ENCODE peak calls at places on chromosome X, in eight cellular contexts. One of them, this sample, is unnamed.
A peak's percentile ranks its signal among the peaks of the same experiment; 100 is the strongest.

GRCh38 chrX:119753639-119754257 is 4.6 kb upstream of the SOWAHD start:
- DNase-seq in HFFc6: peak; percentile 27
- DNase-seq in Peyer's patch: no peak
- DNase-seq in A549: peak; percentile 59
- DNase-seq in heart right ventricle: no peak
- DNase-seq in AG09309: no peak
- DNase-seq in progenitor cell of endocrine pancreas: no peak
- DNase-seq in WTC11: peak; percentile 12
- DNase-seq in this sample: no peak

GRCh38 chrX:23331701-23332100 is 2.9 kb upstream of the PTCHD1 start:
- DNase-seq in Peyer's patch: no peak
- DNase-seq in A549: no peak
- DNase-seq in WTC11: peak; percentile 11
- DNase-seq in AG09309: no peak
- DNase-seq in heart right ventricle: no peak
- DNase-seq in progenitor cell of endocrine pancreas: no peak
- DNase-seq in HFFc6: no peak
- DNase-seq in this sample: no peak

GRCh38 chrX:18490816-18491215 is 65.4 kb downstream of the CDKL5 start:
- DNase-seq in heart right ventricle: no peak
- DNase-seq in A549: no peak
- DNase-seq in HFFc6: no peak
- DNase-seq in WTC11: no peak
- DNase-seq in AG09309: no peak
- DNase-seq in progenitor cell of endocrine pancreas: no peak
- DNase-seq in Peyer's patch: no peak
- DNase-seq in this sample: no peak

GRCh38 chrX:50088645-50089044 is 112.2 kb downstream of the AKAP4 start:
- DNase-seq in AG09309: no peak
- DNase-seq in Peyer's patch: no peak
- DNase-seq in progenitor cell of endocrine pancreas: no peak
- DNase-seq in WTC11: no peak
- DNase-seq in A549: no peak
- DNase-seq in heart right ventricle: no peak
- DNase-seq in HFFc6: no peak
- DNase-seq in this sample: no peak

GRCh38 chrX:123425904-123426303 is 241.8 kb downstream of the GRIA3 start:
- DNase-seq in progenitor cell of endocrine pancreas: no peak
- DNase-seq in AG09309: no peak
- DNase-seq in HFFc6: no peak
- DNase-seq in Peyer's patch: no peak
- DNase-seq in A549: no peak
- DNase-seq in WTC11: no peak
- DNase-seq in heart right ventricle: no peak
- DNase-seq in this sample: no peak

GRCh38 chrX:49762175-49762704 is 66.5 kb upstream of the PAGE1 start:
- DNase-seq in A549: no peak
- DNase-seq in HFFc6: no peak
- DNase-seq in WTC11: no peak
- DNase-seq in AG09309: no peak
- DNase-seq in Peyer's patch: no peak
- DNase-seq in progenitor cell of endocrine pancreas: no peak
- DNase-seq in heart right ventricle: no peak
- DNase-seq in this sample: no peak

GRCh38 chrX:22486326-22486725 is 213.6 kb downstream of the CBLL2 start:
- DNase-seq in HFFc6: no peak
- DNase-seq in AG09309: no peak
- DNase-seq in WTC11: no peak
- DNase-seq in A549: no peak
- DNase-seq in Peyer's patch: no peak
- DNase-seq in heart right ventricle: no peak
- DNase-seq in progenitor cell of endocrine pancreas: no peak
- DNase-seq in this sample: no peak

GRCh38 chrX:27996132-27996531 is 14.9 kb upstream of the DCAF8L1 start:
- DNase-seq in A549: no peak
- DNase-seq in WTC11: no peak
- DNase-seq in HFFc6: no peak
- DNase-seq in AG09309: no peak
- DNase-seq in heart right ventricle: no peak
- DNase-seq in progenitor cell of endocrine pancreas: no peak
- DNase-seq in Peyer's patch: no peak
- DNase-seq in this sample: no peak

GRCh38 chrX:152817082-152817744 is 13.3 kb downstream of the CETN2 start:
- DNase-seq in A549: peak; percentile 38
- DNase-seq in WTC11: peak; percentile 26
- DNase-seq in AG09309: no peak
- DNase-seq in progenitor cell of endocrine pancreas: no peak
- DNase-seq in heart right ventricle: no peak
- DNase-seq in HFFc6: peak; percentile 41
- DNase-seq in Peyer's patch: no peak
- DNase-seq in this sample: no peak

GRCh38 chrX:107628662-107629532 is 587 bp downstream of the PRPS1 start:
- DNase-seq in progenitor cell of endocrine pancreas: peak; percentile 11
- DNase-seq in A549: peak; percentile 50
- DNase-seq in AG09309: no peak
- DNase-seq in HFFc6: peak; percentile 23
- DNase-seq in WTC11: peak; percentile 17
- DNase-seq in Peyer's patch: peak; percentile 47
- DNase-seq in heart right ventricle: peak; percentile 12
- DNase-seq in this sample: no peak

GRCh38 chrX:110675866-110676265 is 119.8 kb downstream of the CHRDL1 start:
- DNase-seq in progenitor cell of endocrine pancreas: no peak
- DNase-seq in WTC11: no peak
- DNase-seq in HFFc6: no peak
- DNase-seq in AG09309: no peak
- DNase-seq in Peyer's patch: no peak
- DNase-seq in heart right ventricle: no peak
- DNase-seq in A549: no peak
- DNase-seq in this sample: no peak

GRCh38 chrX:40964008-40964407 is 121.2 kb upstream of the USP9X start:
- DNase-seq in heart right ventricle: no peak
- DNase-seq in progenitor cell of endocrine pancreas: no peak
- DNase-seq in WTC11: no peak
- DNase-seq in A549: no peak
- DNase-seq in Peyer's patch: no peak
- DNase-seq in AG09309: no peak
- DNase-seq in HFFc6: no peak
- DNase-seq in this sample: no peak

GRCh38 chrX:281166-281999 is at the start of gene PLCXD1:
- DNase-seq in WTC11: peak; percentile 90
- DNase-seq in Peyer's patch: no peak
- DNase-seq in HFFc6: no peak
- DNase-seq in progenitor cell of endocrine pancreas: peak; percentile 56
- DNase-seq in A549: peak; percentile 96
- DNase-seq in heart right ventricle: no peak
- DNase-seq in AG09309: no peak
- DNase-seq in this sample: no peak

GRCh38 chrX:20514358-20514757 is 247.6 kb upstream of the RPS6KA3 start:
- DNase-seq in HFFc6: peak; percentile 74
- DNase-seq in progenitor cell of endocrine pancreas: no peak
- DNase-seq in Peyer's patch: no peak
- DNase-seq in A549: peak; percentile 60
- DNase-seq in AG09309: peak; percentile 29
- DNase-seq in heart right ventricle: no peak
- DNase-seq in WTC11: no peak
- DNase-seq in this sample: no peak

GRCh38 chrX:29617276-29617675 is 598.1 kb upstream of the MAGEB2 start:
- DNase-seq in WTC11: no peak
- DNase-seq in heart right ventricle: no peak
- DNase-seq in HFFc6: peak; percentile 3
- DNase-seq in A549: no peak
- DNase-seq in Peyer's patch: no peak
- DNase-seq in progenitor cell of endocrine pancreas: no peak
- DNase-seq in AG09309: peak; percentile 4
- DNase-seq in this sample: no peak

GRCh38 chrX:54786972-54787371 is 11.1 kb downstream of the ITIH6 start:
- DNase-seq in AG09309: no peak
- DNase-seq in A549: peak; percentile 25
- DNase-seq in Peyer's patch: no peak
- DNase-seq in WTC11: peak; percentile 44
- DNase-seq in HFFc6: no peak
- DNase-seq in progenitor cell of endocrine pancreas: no peak
- DNase-seq in heart right ventricle: no peak
- DNase-seq in this sample: no peak

GRCh38 chrX:15359701-15360100 is 24.4 kb upstream of the PIGA start:
- DNase-seq in progenitor cell of endocrine pancreas: no peak
- DNase-seq in A549: no peak
- DNase-seq in Peyer's patch: no peak
- DNase-seq in WTC11: no peak
- DNase-seq in HFFc6: no peak
- DNase-seq in heart right ventricle: no peak
- DNase-seq in AG09309: no peak
- DNase-seq in this sample: no peak

GRCh38 chrX:134670241-134670811 is 12.1 kb upstream of the PLAC1 start:
- DNase-seq in Peyer's patch: no peak
- DNase-seq in heart right ventricle: no peak
- DNase-seq in A549: peak; percentile 94
- DNase-seq in AG09309: no peak
- DNase-seq in WTC11: no peak
- DNase-seq in progenitor cell of endocrine pancreas: peak; percentile 22
- DNase-seq in HFFc6: peak; percentile 76
- DNase-seq in this sample: no peak

GRCh38 chrX:30822068-30822671 is 66.9 kb downstream of the TAB3 start:
- DNase-seq in progenitor cell of endocrine pancreas: no peak
- DNase-seq in AG09309: no peak
- DNase-seq in Peyer's patch: no peak
- DNase-seq in HFFc6: peak; percentile 1
- DNase-seq in WTC11: no peak
- DNase-seq in heart right ventricle: no peak
- DNase-seq in A549: no peak
- DNase-seq in this sample: no peak

DNA sequence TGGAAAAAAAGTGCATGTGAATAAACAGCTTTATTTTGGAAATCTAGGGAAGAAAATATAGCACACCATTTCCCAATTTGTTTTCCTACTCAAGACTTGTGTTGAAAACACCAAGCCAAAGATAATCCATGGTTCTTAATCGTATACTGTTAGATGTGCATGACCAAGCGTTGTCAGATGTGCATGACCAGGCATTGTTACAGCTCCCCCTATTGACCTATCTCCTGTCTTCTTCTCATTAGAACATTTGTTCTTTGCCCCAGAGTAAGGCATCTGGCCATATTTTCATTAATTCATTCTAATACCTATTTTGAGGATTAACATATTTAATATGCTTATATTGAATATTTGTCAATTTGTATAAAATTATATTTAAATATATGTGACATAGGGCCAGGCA is 14.4 kb upstream of the VCX start:
- DNase-seq in heart right ventricle: no peak
- DNase-seq in AG09309: no peak
- DNase-seq in WTC11: no peak
- DNase-seq in Peyer's patch: no peak
- DNase-seq in progenitor cell of endocrine pancreas: no peak
- DNase-seq in A549: peak; percentile 3
- DNase-seq in HFFc6: no peak
- DNase-seq in this sample: no peak
- TF ChIP-seq CTCF in heart right ventricle: peak; percentile 25
- TF ChIP-seq CTCF in AG09309: no peak
- TF ChIP-seq CTCF in WTC11: no peak
- TF ChIP-seq CTCF in Peyer's patch: peak; percentile 40
- TF ChIP-seq CTCF in progenitor cell of endocrine pancreas: peak; percentile 31
- TF ChIP-seq CTCF in A549: no peak
- TF ChIP-seq CTCF in HFFc6: no peak
- TF ChIP-seq CTCF in this sample: peak; percentile 16

DNA sequence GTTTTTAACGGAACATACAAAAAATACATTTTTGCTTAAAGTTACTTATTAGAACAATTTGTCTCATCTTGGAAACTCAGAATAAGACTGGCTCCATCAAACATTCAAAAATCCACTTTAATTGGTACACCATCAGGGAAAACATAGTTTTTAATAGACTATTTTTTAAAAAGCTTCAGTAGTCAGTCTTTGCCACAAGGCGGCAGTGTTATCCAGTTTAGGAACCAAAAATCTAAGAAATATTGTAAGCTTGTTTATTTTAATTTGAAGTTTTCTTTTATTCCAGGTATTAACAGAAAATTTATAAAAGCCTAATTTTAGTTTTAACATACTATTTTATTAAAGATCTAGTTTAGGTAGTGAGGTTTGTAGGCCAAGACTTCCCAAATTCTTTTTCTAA is 107.7 kb downstream of the APOOL start:
- DNase-seq in HFFc6: no peak
- DNase-seq in Peyer's patch: no peak
- DNase-seq in heart right ventricle: no peak
- DNase-seq in A549: no peak
- DNase-seq in AG09309: no peak
- DNase-seq in progenitor cell of endocrine pancreas: no peak
- DNase-seq in WTC11: no peak
- DNase-seq in this sample: no peak
- TF ChIP-seq CTCF in HFFc6: peak; percentile 82
- TF ChIP-seq CTCF in Peyer's patch: peak; percentile 54
- TF ChIP-seq CTCF in heart right ventricle: peak; percentile 73
- TF ChIP-seq CTCF in A549: peak; percentile 65
- TF ChIP-seq CTCF in AG09309: peak; percentile 60
- TF ChIP-seq CTCF in progenitor cell of endocrine pancreas: peak; percentile 71
- TF ChIP-seq CTCF in WTC11: peak; percentile 28
- TF ChIP-seq CTCF in this sample: peak; percentile 70

GRCh38 chrX:3244203-3244743 is 102.2 kb downstream of the MXRA5 start:
- DNase-seq in heart right ventricle: no peak
- DNase-seq in HFFc6: peak; percentile 85
- DNase-seq in WTC11: no peak
- DNase-seq in progenitor cell of endocrine pancreas: no peak
- DNase-seq in AG09309: peak; percentile 73
- DNase-seq in Peyer's patch: no peak
- DNase-seq in A549: no peak
- DNase-seq in this sample: no peak

GRCh38 chrX:3250946-3251345 is 95.5 kb downstream of the MXRA5 start:
- DNase-seq in progenitor cell of endocrine pancreas: no peak
- DNase-seq in heart right ventricle: no peak
- DNase-seq in AG09309: no peak
- DNase-seq in A549: no peak
- DNase-seq in WTC11: no peak
- DNase-seq in Peyer's patch: no peak
- DNase-seq in HFFc6: no peak
- DNase-seq in this sample: no peak

GRCh38 chrX:3244955-3245354 is 101.5 kb downstream of the MXRA5 start:
- DNase-seq in AG09309: no peak
- DNase-seq in Peyer's patch: no peak
- DNase-seq in heart right ventricle: no peak
- DNase-seq in HFFc6: no peak
- DNase-seq in WTC11: no peak
- DNase-seq in progenitor cell of endocrine pancreas: no peak
- DNase-seq in A549: peak; percentile 5
- DNase-seq in this sample: no peak
- TF ChIP-seq CTCF in AG09309: peak; percentile 33
- TF ChIP-seq CTCF in Peyer's patch: no peak
- TF ChIP-seq CTCF in heart right ventricle: peak; percentile 26
- TF ChIP-seq CTCF in HFFc6: peak; percentile 49
- TF ChIP-seq CTCF in WTC11: no peak
- TF ChIP-seq CTCF in progenitor cell of endocrine pancreas: no peak
- TF ChIP-seq CTCF in A549: no peak
- TF ChIP-seq CTCF in this sample: peak; percentile 39

DNA sequence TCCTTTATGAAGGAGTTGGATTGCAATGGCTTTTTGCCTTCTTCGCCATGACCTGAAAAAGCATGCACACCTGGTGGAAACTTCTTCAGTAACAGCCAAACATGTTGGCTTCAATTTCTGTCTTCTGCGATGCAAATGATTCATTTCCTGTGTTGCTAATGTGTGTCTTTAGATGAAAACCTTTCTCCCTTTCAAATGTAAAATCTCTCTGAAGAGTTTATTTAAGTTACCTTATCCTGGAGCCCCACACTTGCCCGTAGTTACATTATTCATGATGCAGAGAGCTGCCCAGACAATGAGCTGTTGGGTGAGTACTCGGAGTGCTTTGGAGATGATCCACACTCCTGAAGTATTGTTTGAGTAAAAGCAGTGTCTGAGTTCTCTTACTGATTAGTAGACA is 1100.9 kb downstream of the RPA4 start:
- DNase-seq in Peyer's patch: no peak
- DNase-seq in A549: no peak
- DNase-seq in WTC11: no peak
- DNase-seq in HFFc6: peak; percentile 24
- DNase-seq in AG09309: no peak
- DNase-seq in heart right ventricle: no peak
- DNase-seq in progenitor cell of endocrine pancreas: no peak
- DNase-seq in this sample: no peak
- TF ChIP-seq CTCF in Peyer's patch: no peak
- TF ChIP-seq CTCF in A549: no peak
- TF ChIP-seq CTCF in WTC11: no peak
- TF ChIP-seq CTCF in HFFc6: no peak
- TF ChIP-seq CTCF in AG09309: no peak
- TF ChIP-seq CTCF in heart right ventricle: no peak
- TF ChIP-seq CTCF in progenitor cell of endocrine pancreas: no peak
- TF ChIP-seq CTCF in this sample: no peak